ENCODE peak calls at places on chromosomes 11 and 22, in ten cellular contexts. I is G401; J is stimulated activated CD4-positive, alpha-beta T cell treated with anti-CD3 and anti-CD28 coated beads, Interleukin-1b, Interleukin-23, amount 100 ng/mL, for 1 hour; G is stimulated activated CD8-positive, alpha-beta memory T cell treated with anti-CD3 and anti-CD28 coated beads, Interleukin-15, amount 100 ng/mL, for 1 hour; H is NCI-H524; Q is AG10803; P is activated T-helper 1 cell treated with anti-CD3 and anti-CD28 coated beads, Interleukin-12 subunit alpha, Interleukin-12 subunit beta, Interleukin-2, Interleukin-4 antibody, amounts not matched to agents 30 ng/mL and 10 ng/mL and 1 ng/mL, durations not matched to agents 14 hours and 24 hours and 36 hours; L is posterior vena cava; O is KBM-7; S is HFFc6. U is an unnamed sample.

GRCh38 chr11:112255075-112255739 is 5.5 kb downstream of the PLET1 start:
- DNase-seq in P (no peak), Q (peak), G (no peak), L (no peak), H (peak), I (peak), J (no peak), O (peak), S (peak), U (peak)

GRCh38 chr22:27245056-27245455 is 556.5 kb downstream of the MN1 start:
- DNase-seq in Q (no peak), S (no peak), L (no peak), I (no peak), J (no peak), O (no peak), P (no peak), H (peak), G (no peak), U (peak)

GRCh38 chr11:68149417-68149816 is 28.2 kb upstream of the CHKA start:
- DNase-seq in H (no peak), Q (no peak), L (no peak), J (no peak), S (no peak), I (no peak), P (no peak), G (no peak), O (no peak), U (no peak)

GRCh38 chr11:118437046-118437735 is 899 bp downstream of the KMT2A start:
- DNase-seq in O (no peak), Q (peak), S (no peak), P (peak), H (peak), G (peak), I (peak), J (peak), L (no peak), U (peak)

GRCh38 chr11:122628691-122629555 is 26.6 kb upstream of the UBASH3B start:
- DNase-seq in P (peak), H (peak), S (peak), O (peak), G (peak), Q (peak), J (peak), I (peak), L (peak), U (peak)

GRCh38 chr11:44017443-44018126 is 30.2 kb upstream of the ACCSL start:
- DNase-seq in Q (peak), L (peak), P (no peak), H (no peak), J (no peak), O (no peak), S (no peak), I (no peak), G (no peak), U (no peak)

GRCh38 chr22:24205438-24206189 is 24.3 kb downstream of the SUSD2 start:
- DNase-seq in I (peak), J (no peak), O (peak), H (peak), P (no peak), S (no peak), L (no peak), G (no peak), Q (no peak), U (no peak)

GRCh38 chr22:20566420-20567260 is 59.2 kb downstream of the MED15 start:
- DNase-seq in J (no peak), I (no peak), H (no peak), O (no peak), G (no peak), L (peak), S (peak), Q (peak), P (no peak), U (no peak)

GRCh38 chr22:45190473-45190872 is 26.7 kb downstream of the NUP50 start:
- DNase-seq in S (no peak), G (no peak), L (no peak), I (no peak), O (no peak), H (no peak), P (no peak), J (no peak), Q (no peak), U (no peak)

U was measured in WERI-Rb-1.